ENCODE peak calls at places on chromosomes 12 and 14, in four cellular contexts. C is mucosa of descending colon, Z is NCI-H2081, D is iPS DF 6.9. I is an unnamed sample.

GRCh38 chr14:92154283-92154942 is 32.6 kb downstream of the CPSF2 start:
- DNase-seq in D (no peak), C (no peak), Z (peak; percentile 52), I (no peak)

GRCh38 chr12:123937707-123938600 is 34.7 kb downstream of the CCDC92 start:
- DNase-seq in D (no peak), C (peak; percentile 21), Z (no peak), I (no peak)

GRCh38 chr12:102498471-102498870 is 18.1 kb upstream of the IGF1 start:
- DNase-seq in Z (no peak), C (no peak), D (no peak), I (no peak)

GRCh38 chr12:118359541-118359915 is 13.2 kb downstream of the TAOK3 start:
- DNase-seq in D (no peak), Z (no peak), C (peak; percentile 50), I (peak; percentile 30)

GRCh38 chr12:107366322-107366721 is 273.0 kb upstream of the CRY1 start:
- DNase-seq in D (no peak), Z (no peak), C (no peak), I (no peak)

GRCh38 chr14:85532570-85532969 is 2.6 kb downstream of the FLRT2 start:
- DNase-seq in D (no peak), C (no peak), Z (no peak), I (no peak)

GRCh38 chr14:100822007-100822406 is 3.9 kb upstream of the MEG3 start:
- DNase-seq in Z (no peak), D (no peak), C (no peak), I (no peak)

GRCh38 chr12:69161835-69162234 is 77.5 kb upstream of the CPSF6 start:
- DNase-seq in D (no peak), Z (peak; percentile 19), C (no peak), I (no peak)

GRCh38 chr12:98352835-98353234 is 162.6 kb upstream of the TMPO start:
- DNase-seq in C (no peak), D (no peak), Z (no peak), I (peak; percentile 13)

I was measured in A172.